ENCODE peak calls at places on chromosomes 2 and 18, in seven cellular contexts. One of them, this sample, is unnamed.

GRCh38 chr2:126866451-126866850 is 32.2 kb upstream of the TEX51 start:
- DNase-seq in IMR-90: no peak
- DNase-seq in mesenchymal stem cell: no peak
- DNase-seq in neuronal stem cell: no peak
- DNase-seq in mesendoderm: no peak
- DNase-seq in trophoblast cell: no peak
- DNase-seq in H1: no peak
- DNase-seq in this sample: no peak

GRCh38 chr2:10905872-10906143 is 5.9 kb upstream of the KCNF1 start:
- DNase-seq in IMR-90: no peak
- DNase-seq in mesenchymal stem cell: no peak
- DNase-seq in neuronal stem cell: no peak
- DNase-seq in mesendoderm: no peak
- DNase-seq in trophoblast cell: no peak
- DNase-seq in H1: no peak
- DNase-seq in this sample: no peak

GRCh38 chr2:215777481-215778044 is 235.8 kb downstream of the MREG start:
- DNase-seq in IMR-90: no peak
- DNase-seq in mesenchymal stem cell: no peak
- DNase-seq in neuronal stem cell: no peak
- DNase-seq in mesendoderm: no peak
- DNase-seq in trophoblast cell: no peak
- DNase-seq in H1: no peak
- DNase-seq in this sample: no peak

GRCh38 chr2:142190805-142191204 is 60.0 kb upstream of the LRP1B start:
- DNase-seq in IMR-90: peak
- DNase-seq in mesenchymal stem cell: peak
- DNase-seq in neuronal stem cell: no peak
- DNase-seq in mesendoderm: peak
- DNase-seq in trophoblast cell: no peak
- DNase-seq in H1: no peak
- DNase-seq in this sample: peak

GRCh38 chr2:188970201-188970600 is 4.0 kb upstream of the COL3A1 start:
- DNase-seq in IMR-90: no peak
- DNase-seq in mesenchymal stem cell: peak
- DNase-seq in neuronal stem cell: no peak
- DNase-seq in mesendoderm: no peak
- DNase-seq in trophoblast cell: no peak
- DNase-seq in H1: no peak
- DNase-seq in this sample: no peak

GRCh38 chr2:86617738-86618137 is 5.9 kb downstream of the RNF103 start:
- DNase-seq in IMR-90: no peak
- DNase-seq in mesenchymal stem cell: no peak
- DNase-seq in neuronal stem cell: no peak
- DNase-seq in mesendoderm: no peak
- DNase-seq in trophoblast cell: no peak
- DNase-seq in H1: no peak
- DNase-seq in this sample: no peak

GRCh38 chr2:32009479-32010256 is 1.1 kb downstream of the MEMO1 start:
- DNase-seq in IMR-90: no peak
- DNase-seq in mesenchymal stem cell: peak
- DNase-seq in neuronal stem cell: peak
- DNase-seq in mesendoderm: peak
- DNase-seq in trophoblast cell: no peak
- DNase-seq in H1: peak
- DNase-seq in this sample: peak

GRCh38 chr2:197613509-197613987 is 61.8 kb downstream of the RFTN2 start:
- DNase-seq in IMR-90: peak
- DNase-seq in mesenchymal stem cell: peak
- DNase-seq in neuronal stem cell: no peak
- DNase-seq in mesendoderm: no peak
- DNase-seq in trophoblast cell: no peak
- DNase-seq in H1: no peak
- DNase-seq in this sample: no peak

GRCh38 chr2:160257015-160257741 is 57.1 kb upstream of the ITGB6 start:
- DNase-seq in IMR-90: no peak
- DNase-seq in mesenchymal stem cell: no peak
- DNase-seq in neuronal stem cell: no peak
- DNase-seq in mesendoderm: no peak
- DNase-seq in trophoblast cell: peak
- DNase-seq in H1: no peak
- DNase-seq in this sample: no peak

GRCh38 chr18:8084160-8084559 is 517.0 kb downstream of the PTPRM start:
- DNase-seq in IMR-90: peak
- DNase-seq in mesenchymal stem cell: peak
- DNase-seq in neuronal stem cell: peak
- DNase-seq in mesendoderm: peak
- DNase-seq in trophoblast cell: peak
- DNase-seq in H1: peak
- DNase-seq in this sample: peak

GRCh38 chr2:197307933-197308521 is 2.6 kb downstream of the ANKRD44 start:
- DNase-seq in IMR-90: no peak
- DNase-seq in mesenchymal stem cell: no peak
- DNase-seq in neuronal stem cell: no peak
- DNase-seq in mesendoderm: no peak
- DNase-seq in trophoblast cell: no peak
- DNase-seq in H1: no peak
- DNase-seq in this sample: no peak

GRCh38 chr2:128424806-128425205 is 106.1 kb upstream of the HS6ST1 start:
- DNase-seq in IMR-90: no peak
- DNase-seq in mesenchymal stem cell: no peak
- DNase-seq in neuronal stem cell: no peak
- DNase-seq in mesendoderm: peak
- DNase-seq in trophoblast cell: no peak
- DNase-seq in H1: no peak
- DNase-seq in this sample: peak

GRCh38 chr2:151771599-151772358 is 37.5 kb upstream of the NEB start:
- DNase-seq in IMR-90: peak
- DNase-seq in mesenchymal stem cell: peak
- DNase-seq in neuronal stem cell: no peak
- DNase-seq in mesendoderm: no peak
- DNase-seq in trophoblast cell: peak
- DNase-seq in H1: no peak
- DNase-seq in this sample: no peak

GRCh38 chr2:171726841-171727460 is 39.7 kb downstream of the DYNC1I2 start:
- DNase-seq in IMR-90: peak
- DNase-seq in mesenchymal stem cell: no peak
- DNase-seq in neuronal stem cell: no peak
- DNase-seq in mesendoderm: no peak
- DNase-seq in trophoblast cell: no peak
- DNase-seq in H1: no peak
- DNase-seq in this sample: no peak

GRCh38 chr18:23934863-23935262 is 79.7 kb upstream of the TTC39C start:
- DNase-seq in IMR-90: no peak
- DNase-seq in mesenchymal stem cell: no peak
- DNase-seq in neuronal stem cell: no peak
- DNase-seq in mesendoderm: no peak
- DNase-seq in trophoblast cell: no peak
- DNase-seq in H1: no peak
- DNase-seq in this sample: no peak
- H3K4ac ChIP-seq in IMR-90: no peak
- H3K4ac ChIP-seq in mesenchymal stem cell: no peak
- H3K4ac ChIP-seq in neuronal stem cell: no peak
- H3K4ac ChIP-seq in mesendoderm: no peak
- H3K4ac ChIP-seq in trophoblast cell: no peak
- H3K4ac ChIP-seq in H1: no peak
- H3K4ac ChIP-seq in this sample: no peak

GRCh38 chr2:24644032-24644431 is 149.2 kb downstream of the PTRHD1 start:
- DNase-seq in IMR-90: no peak
- DNase-seq in mesenchymal stem cell: no peak
- DNase-seq in neuronal stem cell: no peak
- DNase-seq in mesendoderm: no peak
- DNase-seq in trophoblast cell: no peak
- DNase-seq in H1: no peak
- DNase-seq in this sample: no peak
- H4K8ac ChIP-seq in IMR-90: no peak
- H4K8ac ChIP-seq in mesenchymal stem cell: no peak
- H4K8ac ChIP-seq in neuronal stem cell: no peak
- H4K8ac ChIP-seq in mesendoderm: no peak
- H4K8ac ChIP-seq in trophoblast cell: no peak
- H4K8ac ChIP-seq in H1: no peak
- H4K8ac ChIP-seq in this sample: no peak

GRCh38 chr18:78642561-78643398 is 336.8 kb upstream of the SALL3 start:
- DNase-seq in IMR-90: no peak
- DNase-seq in mesenchymal stem cell: no peak
- DNase-seq in neuronal stem cell: no peak
- DNase-seq in mesendoderm: no peak
- DNase-seq in trophoblast cell: no peak
- DNase-seq in H1: no peak
- DNase-seq in this sample: no peak

GRCh38 chr18:78645216-78645615 is 334.4 kb upstream of the SALL3 start:
- DNase-seq in IMR-90: no peak
- DNase-seq in mesenchymal stem cell: no peak
- DNase-seq in neuronal stem cell: no peak
- DNase-seq in mesendoderm: no peak
- DNase-seq in trophoblast cell: no peak
- DNase-seq in H1: no peak
- DNase-seq in this sample: no peak

GRCh38 chr18:78647018-78647417 is 332.6 kb upstream of the SALL3 start:
- DNase-seq in IMR-90: no peak
- DNase-seq in mesenchymal stem cell: no peak
- DNase-seq in neuronal stem cell: no peak
- DNase-seq in mesendoderm: no peak
- DNase-seq in trophoblast cell: no peak
- DNase-seq in H1: no peak
- DNase-seq in this sample: no peak

GRCh38 chr18:78641689-78642231 is 337.9 kb upstream of the SALL3 start:
- DNase-seq in IMR-90: no peak
- DNase-seq in mesenchymal stem cell: no peak
- DNase-seq in neuronal stem cell: no peak
- DNase-seq in mesendoderm: no peak
- DNase-seq in trophoblast cell: no peak
- DNase-seq in H1: no peak
- DNase-seq in this sample: no peak

DNA sequence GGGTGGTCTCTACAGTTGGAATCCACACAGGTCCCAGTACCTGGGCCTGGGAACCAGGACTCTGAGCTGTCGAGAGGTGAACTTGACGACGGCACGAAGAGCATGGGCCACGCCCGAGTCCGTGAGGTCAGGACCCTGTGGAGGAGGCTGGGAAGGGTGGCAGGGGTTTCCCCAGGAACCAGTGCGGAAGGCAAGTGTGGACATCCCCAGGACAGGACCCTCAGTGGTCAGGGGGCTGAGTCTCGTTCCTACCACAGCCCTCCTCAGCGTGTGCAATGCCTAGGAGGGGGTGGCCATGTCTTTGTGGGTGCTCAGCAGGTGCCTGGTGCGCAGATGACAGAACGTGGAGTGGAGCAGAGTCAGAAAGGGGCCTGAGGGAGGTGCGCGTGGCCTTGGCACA is 335.6 kb upstream of the SALL3 start:
- DNase-seq in IMR-90: no peak
- DNase-seq in mesenchymal stem cell: no peak
- DNase-seq in neuronal stem cell: no peak
- DNase-seq in mesendoderm: no peak
- DNase-seq in trophoblast cell: no peak
- DNase-seq in H1: no peak
- DNase-seq in this sample: no peak
- H3K4ac ChIP-seq in IMR-90: no peak
- H3K4ac ChIP-seq in mesenchymal stem cell: no peak
- H3K4ac ChIP-seq in neuronal stem cell: no peak
- H3K4ac ChIP-seq in mesendoderm: no peak
- H3K4ac ChIP-seq in trophoblast cell: no peak
- H3K4ac ChIP-seq in H1: no peak
- H3K4ac ChIP-seq in this sample: no peak

GRCh38 chr2:181085729-181086128 is 105.3 kb downstream of the UBE2E3 start:
- DNase-seq in IMR-90: no peak
- DNase-seq in mesenchymal stem cell: no peak
- DNase-seq in neuronal stem cell: no peak
- DNase-seq in mesendoderm: no peak
- DNase-seq in trophoblast cell: no peak
- DNase-seq in H1: no peak
- DNase-seq in this sample: no peak
- H4K8ac ChIP-seq in IMR-90: no peak
- H4K8ac ChIP-seq in mesenchymal stem cell: no peak
- H4K8ac ChIP-seq in neuronal stem cell: no peak
- H4K8ac ChIP-seq in mesendoderm: no peak
- H4K8ac ChIP-seq in trophoblast cell: no peak
- H4K8ac ChIP-seq in H1: no peak
- H4K8ac ChIP-seq in this sample: no peak

GRCh38 chr2:101426808-101427207 is 39.5 kb upstream of the CREG2 start:
- DNase-seq in IMR-90: no peak
- DNase-seq in mesenchymal stem cell: no peak
- DNase-seq in neuronal stem cell: no peak
- DNase-seq in mesendoderm: no peak
- DNase-seq in trophoblast cell: no peak
- DNase-seq in H1: no peak
- DNase-seq in this sample: no peak
- H3K4ac ChIP-seq in IMR-90: no peak
- H3K4ac ChIP-seq in mesenchymal stem cell: no peak
- H3K4ac ChIP-seq in neuronal stem cell: no peak
- H3K4ac ChIP-seq in mesendoderm: no peak
- H3K4ac ChIP-seq in trophoblast cell: no peak
- H3K4ac ChIP-seq in H1: no peak
- H3K4ac ChIP-seq in this sample: no peak

GRCh38 chr18:10167759-10168158 is 253.9 kb downstream of the VAPA start:
- DNase-seq in IMR-90: no peak
- DNase-seq in mesenchymal stem cell: no peak
- DNase-seq in neuronal stem cell: no peak
- DNase-seq in mesendoderm: no peak
- DNase-seq in trophoblast cell: no peak
- DNase-seq in H1: no peak
- DNase-seq in this sample: no peak

GRCh38 chr18:10170375-10170774 is 256.6 kb downstream of the VAPA start:
- DNase-seq in IMR-90: no peak
- DNase-seq in mesenchymal stem cell: no peak
- DNase-seq in neuronal stem cell: no peak
- DNase-seq in mesendoderm: no peak
- DNase-seq in trophoblast cell: no peak
- DNase-seq in H1: no peak
- DNase-seq in this sample: no peak

GRCh38 chr18:10168477-10168876 is 254.7 kb downstream of the VAPA start:
- DNase-seq in IMR-90: no peak
- DNase-seq in mesenchymal stem cell: no peak
- DNase-seq in neuronal stem cell: no peak
- DNase-seq in mesendoderm: no peak
- DNase-seq in trophoblast cell: no peak
- DNase-seq in H1: no peak
- DNase-seq in this sample: no peak

GRCh38 chr18:10166164-10166807 is 252.5 kb downstream of the VAPA start:
- DNase-seq in IMR-90: no peak
- DNase-seq in mesenchymal stem cell: no peak
- DNase-seq in neuronal stem cell: no peak
- DNase-seq in mesendoderm: no peak
- DNase-seq in trophoblast cell: no peak
- DNase-seq in H1: no peak
- DNase-seq in this sample: no peak

DNA sequence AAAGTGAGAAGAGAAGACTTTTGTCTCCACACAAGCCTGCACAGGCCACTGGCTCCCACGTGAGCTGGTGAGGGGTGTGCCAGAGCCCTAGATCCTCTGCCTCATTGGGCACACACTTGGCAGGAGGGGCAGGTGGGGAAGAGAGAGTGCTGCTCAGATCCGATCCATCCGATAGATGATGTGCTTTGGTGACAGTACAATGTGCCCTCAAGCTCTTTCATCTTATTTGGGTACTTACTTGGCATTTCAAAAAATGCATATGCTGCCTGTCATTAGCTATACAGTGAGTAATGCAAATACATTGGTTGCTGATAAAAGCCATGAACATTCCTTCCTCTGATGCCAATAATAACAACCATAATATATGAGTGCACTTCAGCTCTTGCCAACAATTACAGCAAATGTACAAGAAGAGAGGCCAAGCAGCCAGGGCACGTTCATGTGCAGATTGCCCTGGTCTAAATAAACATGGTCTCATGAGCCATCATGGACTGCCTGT is 255.3 kb downstream of the VAPA start:
- DNase-seq in IMR-90: peak
- DNase-seq in mesenchymal stem cell: peak
- DNase-seq in neuronal stem cell: no peak
- DNase-seq in mesendoderm: no peak
- DNase-seq in trophoblast cell: no peak
- DNase-seq in H1: no peak
- DNase-seq in this sample: no peak
- H4K8ac ChIP-seq in IMR-90: no peak
- H4K8ac ChIP-seq in mesenchymal stem cell: no peak
- H4K8ac ChIP-seq in neuronal stem cell: no peak
- H4K8ac ChIP-seq in mesendoderm: no peak
- H4K8ac ChIP-seq in trophoblast cell: no peak
- H4K8ac ChIP-seq in H1: no peak
- H4K8ac ChIP-seq in this sample: no peak

This sample was measured in H9.